ENCODE peak calls at places on chromosomes 4 and X, in six cellular contexts. D, P, S, Q, H and C are unnamed samples.
A peak's percentile ranks its signal among the peaks of the same experiment; 100 is the strongest.

GRCh38 chrX:71070531-71070930 is 2.4 kb upstream of the SNX12 start:
- DNase-seq in D (no peak), P (no peak), S (no peak), Q (no peak), H (no peak), C (no peak)

GRCh38 chr4:95908806-95909205 is 68.9 kb downstream of the PDHA2 start:
- DNase-seq in D (no peak), P (no peak), S (no peak), Q (no peak), H (no peak), C (no peak)

GRCh38 chr4:95267081-95267480 is 281.7 kb downstream of the UNC5C start:
- DNase-seq in D (no peak), P (no peak), S (peak; percentile 9), Q (peak; percentile 43), H (no peak), C (peak; percentile 35)

GRCh38 chrX:26927419-26927818 is 535.7 kb downstream of the PPP4R3C start:
- DNase-seq in D (no peak), P (no peak), S (no peak), Q (no peak), H (no peak), C (no peak)

GRCh38 chr4:187811586-187811985 is 184.0 kb upstream of the ZFP42 start:
- DNase-seq in D (no peak), P (no peak), S (no peak), Q (no peak), H (no peak), C (no peak)

GRCh38 chrX:48468693-48469691 is 1.1 kb downstream of the SLC38A5 start:
- DNase-seq in D (no peak), P (no peak), S (no peak), Q (no peak), H (no peak), C (no peak)

GRCh38 chr4:108982786-108983185 is 219.9 kb upstream of the ETNPPL start:
- DNase-seq in D (no peak), P (no peak), S (no peak), Q (no peak), H (no peak), C (peak; percentile 23)

GRCh38 chrX:120794525-120794975 is 81.1 kb downstream of the CT47B1 start:
- DNase-seq in D (no peak), P (no peak), S (no peak), Q (peak; percentile 46), H (no peak), C (no peak)

GRCh38 chrX:44012484-44013096 is 39.4 kb upstream of the NDP start:
- DNase-seq in D (peak; percentile 18), P (peak; percentile 7), S (peak; percentile 31), Q (peak; percentile 55), H (no peak), C (peak; percentile 85)

GRCh38 chr4:5713861-5714260 is 2.9 kb downstream of the EVC start:
- DNase-seq in D (no peak), P (no peak), S (no peak), Q (no peak), H (no peak), C (no peak)

DNA sequence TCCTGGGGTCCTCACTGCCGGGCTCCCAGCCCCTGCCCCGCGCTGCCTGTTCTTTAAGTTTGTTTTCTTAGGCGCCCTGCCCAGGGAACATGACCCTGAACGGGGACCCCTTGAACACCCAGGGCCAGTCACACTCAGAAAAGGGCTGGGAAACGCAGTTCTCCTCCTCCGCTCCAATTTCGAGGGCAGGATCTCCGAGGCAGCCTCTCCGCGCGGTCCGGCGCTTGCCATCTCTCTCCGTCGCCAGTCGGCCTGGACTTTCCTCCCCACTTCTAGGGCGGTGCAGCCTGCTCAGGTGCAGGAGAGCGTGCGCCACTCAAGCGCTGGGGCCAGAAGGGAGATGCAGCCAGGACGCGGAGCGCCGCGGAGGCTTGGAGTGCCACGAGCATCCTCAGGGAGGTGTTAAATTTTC is 9.9 kb downstream of the PRDM8 start:
- DNase-seq in D (no peak), P (no peak), S (no peak), Q (no peak), H (no peak), C (no peak)
- H3K4me3 ChIP-seq in D (peak overlapping the region; percentile 30), P (no peak overlapping the region), S (no peak overlapping the region), Q (peak overlapping the region; percentile 13), H (no peak overlapping the region), C (no peak overlapping the region)

GRCh38 chr4:115272585-115272984 is 159.2 kb upstream of the NDST4 start:
- DNase-seq in D (no peak), P (no peak), S (no peak), Q (no peak), H (no peak), C (no peak)
- TF ChIP-seq CTCF in D (no peak), P (no peak), S (no peak), Q (no peak), H (no peak), C (no peak)

DNA sequence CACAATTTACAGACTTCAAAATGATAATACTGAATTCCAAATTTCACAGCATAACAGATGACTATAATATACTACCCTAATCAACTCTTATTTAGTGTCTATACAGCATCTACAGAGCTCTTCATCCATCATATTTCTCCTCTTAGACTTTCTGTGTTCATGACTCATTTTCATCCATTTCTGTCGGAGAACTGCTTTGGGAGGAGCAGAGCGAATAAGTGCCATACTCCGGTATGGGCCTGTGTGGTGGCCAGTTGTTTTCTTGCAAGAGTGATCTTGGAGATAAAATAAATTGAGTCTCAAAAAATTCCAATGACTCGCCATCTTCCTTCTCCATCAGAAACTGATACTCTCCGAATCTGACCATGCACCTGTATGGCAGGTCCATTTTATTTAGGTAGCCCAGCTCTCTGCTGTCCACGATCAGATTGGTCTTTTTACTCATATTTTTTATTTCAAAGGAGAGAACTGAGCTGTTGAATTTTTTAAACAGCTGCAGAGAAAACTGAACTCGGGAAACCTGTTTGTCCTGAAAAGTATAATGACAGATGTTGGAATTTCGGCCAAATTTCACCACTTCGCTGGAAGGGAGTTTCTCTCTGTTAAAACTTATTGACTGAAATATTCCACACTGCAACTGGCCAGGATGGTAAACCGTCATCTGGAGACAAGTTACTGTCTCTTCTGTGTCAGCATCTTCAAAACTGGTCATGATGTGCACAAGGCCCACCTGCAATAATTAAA is 7.8 kb downstream of the TIFA start:
- DNase-seq in D (no peak), P (no peak), S (no peak), Q (no peak), H (no peak), C (no peak)
- H3K4me3 ChIP-seq in D (no peak overlapping the region), P (no peak overlapping the region), S (no peak overlapping the region), Q (no peak overlapping the region), H (no peak overlapping the region), C (no peak overlapping the region)

GRCh38 chr4:106208481-106209460 is 107.2 kb downstream of the TBCK start:
- DNase-seq in D (no peak), P (no peak), S (no peak), Q (no peak), H (no peak), C (no peak)
- TF ChIP-seq CTCF in D (no peak), P (no peak), S (no peak), Q (no peak), H (no peak), C (no peak)

GRCh38 chr4:24979554-24979953 is 51.2 kb downstream of the LGI2 start:
- DNase-seq in D (peak; percentile 35), P (no peak), S (no peak), Q (peak; percentile 74), H (no peak), C (peak; percentile 49)
- H3K4me3 ChIP-seq in D (peak overlapping the region; percentile 48), P (no peak overlapping the region), S (no peak overlapping the region), Q (no peak overlapping the region), H (no peak overlapping the region), C (peak overlapping the region; percentile 53)

GRCh38 chr4:138222041-138222440 is 20.1 kb downstream of the SLC7A11 start:
- DNase-seq in D (no peak), P (no peak), S (no peak), Q (peak; percentile 91), H (no peak), C (peak; percentile 94)

GRCh38 chr4:138218976-138219375 is 23.2 kb downstream of the SLC7A11 start:
- DNase-seq in D (no peak), P (no peak), S (no peak), Q (no peak), H (no peak), C (no peak)

GRCh38 chr4:138217567-138217966 is 24.6 kb downstream of the SLC7A11 start:
- DNase-seq in D (no peak), P (no peak), S (no peak), Q (no peak), H (no peak), C (no peak)

DNA sequence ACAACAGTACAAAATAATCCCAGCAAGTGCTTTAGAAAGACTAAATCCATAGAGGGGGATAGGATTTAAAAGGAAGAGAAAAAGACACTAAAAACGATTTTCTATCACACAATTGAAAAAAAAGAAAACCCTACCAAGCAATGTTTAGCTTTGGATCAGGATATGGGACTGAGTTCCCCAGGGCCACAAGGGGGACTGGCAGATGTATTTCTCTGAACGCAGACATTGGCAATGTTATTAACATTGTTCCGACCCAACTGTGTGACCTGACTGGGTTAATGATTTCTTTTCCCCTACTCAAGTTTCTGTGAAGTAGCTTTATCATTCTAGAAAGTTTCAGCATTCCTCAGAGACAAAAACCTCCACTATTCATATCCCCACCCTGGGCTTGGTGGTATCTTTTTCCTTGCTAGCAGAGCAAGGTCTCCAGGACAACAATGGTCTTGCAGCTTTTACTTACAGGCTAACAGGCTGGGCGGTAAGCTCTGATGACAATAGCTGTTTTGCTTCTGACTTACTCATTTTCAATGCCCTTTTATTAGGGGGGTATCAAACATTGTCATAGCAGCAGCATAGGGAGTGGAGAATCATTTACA is 25.8 kb downstream of the SLC7A11 start:
- DNase-seq in D (no peak), P (no peak), S (no peak), Q (no peak), H (no peak), C (no peak)
- TF ChIP-seq CTCF in D (no peak), P (no peak), S (no peak), Q (no peak), H (no peak), C (no peak)

DNA sequence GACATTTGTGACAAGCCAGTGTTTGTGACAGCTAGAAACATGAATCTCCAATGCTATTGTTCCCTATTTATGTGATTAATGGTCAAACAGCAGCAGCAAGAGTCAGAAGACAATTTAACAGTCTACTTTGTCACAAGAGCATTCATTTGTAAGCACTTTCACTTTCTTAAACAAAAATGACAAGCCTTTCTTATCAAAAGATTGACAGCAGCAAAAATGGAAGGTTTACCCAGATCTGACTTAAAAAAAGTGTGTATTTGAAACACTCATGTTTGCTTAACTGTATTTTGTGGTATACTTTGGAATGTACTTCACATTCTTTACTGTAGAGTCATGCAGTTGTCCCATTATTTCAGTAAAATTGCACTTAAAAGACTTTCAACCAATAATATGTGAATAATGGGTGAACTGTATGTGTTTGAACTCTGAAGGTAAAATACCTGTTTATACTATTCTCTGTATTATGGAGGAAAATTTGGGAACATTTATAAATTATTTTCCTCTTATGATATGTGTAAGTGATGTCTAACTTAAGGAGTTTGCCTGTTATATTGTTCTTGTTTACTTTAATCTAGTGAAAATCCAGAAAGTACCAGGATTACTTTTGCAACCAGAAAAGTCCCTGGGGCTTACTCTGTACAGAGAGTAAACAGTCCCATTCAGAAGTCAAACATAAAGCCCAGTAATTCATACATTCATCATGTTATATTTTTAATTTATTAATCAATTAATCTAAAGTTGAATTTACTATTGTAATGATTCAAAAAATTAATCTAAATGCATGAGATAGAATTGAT is 314.9 kb upstream of the TRAM1L1 start:
- DNase-seq in D (no peak), P (no peak), S (no peak), Q (peak; percentile 49), H (no peak), C (peak; percentile 1)
- H3K4me3 ChIP-seq in D (no peak overlapping the region), P (no peak overlapping the region), S (no peak overlapping the region), Q (no peak overlapping the region), H (no peak overlapping the region), C (no peak overlapping the region)

GRCh38 chr4:121484633-121485032 is 103.8 kb upstream of the QRFPR start:
- DNase-seq in D (no peak), P (no peak), S (peak; percentile 3), Q (peak; percentile 80), H (peak; percentile 47), C (peak; percentile 73)
- TF ChIP-seq CTCF in D (peak; percentile 80), P (peak; percentile 64), S (peak; percentile 34), Q (peak; percentile 91), H (peak; percentile 96), C (peak; percentile 91)